ENCODE peak calls at places on chromosomes 13 and 19, in four cellular contexts. H is WTC11, K is H1, C is HepG2. I is an unnamed sample.

GRCh38 chr19:51002542-51003311 is 1.3 kb upstream of the KLK8 start:
- DNase-seq in H (peak; percentile 97), K (peak; percentile 79), C (no peak), I (peak; percentile 99)

GRCh38 chr13:109610517-109610916 is 175.9 kb downstream of the IRS2 start:
- DNase-seq in C (no peak), K (peak; percentile 9), H (peak; percentile 56), I (peak; percentile 12)

GRCh38 chr13:111047326-111047725 is 67.8 kb upstream of the ARHGEF7 start:
- DNase-seq in K (no peak), H (no peak), C (no peak), I (no peak)

GRCh38 chr13:90750021-90750420 is 597.5 kb upstream of the MIR17HG start:
- DNase-seq in K (no peak), H (no peak), C (no peak), I (no peak)

GRCh38 chr13:54875111-54875510 is 1846.5 kb downstream of the OLFM4 start:
- DNase-seq in K (no peak), H (no peak), C (no peak), I (no peak)

GRCh38 chr19:17807731-17808316 is 12.9 kb downstream of the B3GNT3 start:
- DNase-seq in K (no peak), C (no peak), H (no peak), I (no peak)

GRCh38 chr19:8811315-8812172 is 20.6 kb downstream of the ZNF558 start:
- DNase-seq in C (no peak), H (no peak), K (no peak), I (no peak)

GRCh38 chr13:110759710-110760109 is 46.2 kb downstream of the ING1 start:
- DNase-seq in K (no peak), C (no peak), H (no peak), I (no peak)

GRCh38 chr19:14138576-14139265 is 2.3 kb upstream of the ASF1B start:
- DNase-seq in C (no peak), K (no peak), H (no peak), I (no peak)

GRCh38 chr19:13056052-13056660 is 46.5 kb downstream of the LYL1 start:
- DNase-seq in C (no peak), K (no peak), H (peak; percentile 62), I (no peak)

GRCh38 chr19:40139533-40140287 is 49.0 kb upstream of the ZNF780A start:
- DNase-seq in H (no peak), C (peak; percentile 35), K (no peak), I (peak; percentile 56)

DNA sequence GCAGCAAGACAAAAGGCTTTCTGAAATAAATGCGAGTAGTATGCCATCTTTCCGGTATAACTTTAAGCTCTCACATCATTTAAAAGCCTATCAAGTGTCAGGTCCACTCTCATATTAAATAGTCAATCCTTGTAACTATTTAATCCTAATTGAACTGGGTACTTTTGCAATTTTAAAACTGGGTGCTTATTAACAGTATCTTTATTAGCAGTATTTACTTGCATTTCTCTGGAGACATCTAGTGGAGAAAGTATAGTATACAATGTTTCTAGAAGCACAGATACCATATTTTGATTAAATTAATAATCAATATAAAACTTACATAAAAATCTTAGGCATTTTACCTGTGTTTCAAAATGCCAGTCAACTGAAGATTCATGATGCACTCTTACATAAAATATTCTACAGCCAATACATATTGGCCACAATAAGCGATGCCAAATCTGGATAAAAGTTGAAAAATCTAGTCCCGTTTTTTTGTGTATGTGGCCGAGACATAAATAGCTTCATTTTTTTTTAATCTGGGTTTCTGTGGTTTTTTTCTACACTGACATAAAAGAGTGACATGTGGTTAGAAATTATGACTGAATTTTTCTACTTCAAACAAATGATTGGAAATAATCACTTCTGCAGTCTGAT is 4.3 kb upstream of the POSTN start:
- DNase-seq in K (no peak), C (peak; percentile 5), H (no peak), I (no peak)
- TF ChIP-seq CREB1 in K (no peak), C (no peak), H (no peak), I (no peak)

GRCh38 chr13:108082481-108082880 is 132.9 kb downstream of the LIG4 start:
- DNase-seq in K (no peak), H (no peak), C (no peak), I (no peak)
- TF ChIP-seq JUN in K (no peak), H (no peak), C (no peak), I (no peak)

GRCh38 chr19:49244256-49244655 is 80.7 kb downstream of the SLC6A16 start:
- DNase-seq in K (no peak), C (no peak), H (no peak), I (no peak)

GRCh38 chr19:49243726-49244125 is 81.3 kb downstream of the SLC6A16 start:
- DNase-seq in C (no peak), H (no peak), K (no peak), I (no peak)

GRCh38 chr19:49241769-49242168 is 83.2 kb downstream of the SLC6A16 start:
- DNase-seq in K (no peak), C (no peak), H (no peak), I (no peak)

GRCh38 chr19:49243129-49243528 is 81.9 kb downstream of the SLC6A16 start:
- DNase-seq in C (no peak), K (no peak), H (no peak), I (no peak)
- TF ChIP-seq CREB1 in C (no peak), K (no peak), H (no peak), I (no peak)

GRCh38 chr13:113458218-113459065 is 5.2 kb upstream of the ADPRHL1 start:
- DNase-seq in C (peak; percentile 13), H (peak; percentile 42), K (no peak), I (peak; percentile 17)
- TF ChIP-seq JUN in C (no peak), H (no peak), K (no peak), I (no peak)

GRCh38 chr13:94199135-94199534 is 280.3 kb downstream of the DCT start:
- DNase-seq in H (no peak), C (no peak), K (no peak), I (no peak)

GRCh38 chr13:94192576-94192975 is 286.9 kb downstream of the DCT start:
- DNase-seq in C (peak; percentile 30), H (peak; percentile 50), K (no peak), I (no peak)

GRCh38 chr13:94196426-94196825 is 283.1 kb downstream of the DCT start:
- DNase-seq in K (no peak), C (no peak), H (no peak), I (no peak)

GRCh38 chr13:94198666-94199065 is 280.8 kb downstream of the DCT start:
- DNase-seq in C (no peak), H (no peak), K (no peak), I (no peak)

GRCh38 chr13:94195715-94196114 is 283.8 kb downstream of the DCT start:
- DNase-seq in K (no peak), H (no peak), C (no peak), I (no peak)
- TF ChIP-seq CREB1 in K (no peak), H (no peak), C (no peak), I (no peak)

DNA sequence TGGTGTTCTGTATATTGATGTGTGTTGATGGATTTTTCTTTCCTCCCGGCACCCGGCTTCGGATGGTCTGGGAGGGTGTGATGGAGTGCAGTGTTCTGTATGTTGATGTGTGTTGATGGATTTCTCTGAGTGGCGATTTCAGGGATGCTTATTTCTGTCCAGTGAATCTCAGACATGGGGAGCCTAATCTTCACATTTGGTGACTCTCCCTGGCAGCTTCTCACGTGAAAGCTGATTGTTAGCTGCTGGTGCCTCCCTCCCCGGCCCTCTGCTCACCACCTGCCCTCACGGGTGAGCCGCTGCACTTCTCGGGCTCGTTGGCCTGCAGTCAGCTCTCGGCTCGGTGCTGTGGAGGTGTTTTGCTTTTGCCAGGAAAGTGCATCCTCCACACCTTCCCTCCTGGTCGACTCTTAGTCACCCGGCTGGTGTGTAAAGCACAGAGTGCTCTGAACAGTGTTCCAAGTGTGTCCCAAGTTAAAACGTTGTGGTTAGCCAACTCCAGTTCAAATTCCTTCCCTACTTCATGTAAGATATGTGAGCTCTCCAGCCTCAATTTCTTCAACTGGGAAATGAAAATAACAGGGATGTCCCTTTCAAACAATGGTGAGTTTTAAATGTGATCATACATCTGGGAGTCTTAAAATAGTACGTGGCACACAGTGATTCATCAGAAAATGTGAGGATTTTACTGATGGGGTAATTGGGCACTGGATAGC is 54.6 kb downstream of the ATP11A start:
- DNase-seq in H (no peak), K (no peak), C (no peak), I (no peak)
- TF ChIP-seq JUN in H (no peak), K (no peak), C (no peak), I (no peak)

GRCh38 chr13:68584776-68585175 is 1354.6 kb upstream of the PCDH9 start:
- DNase-seq in C (no peak), K (no peak), H (no peak), I (no peak)
- TF ChIP-seq CREB1 in C (no peak), K (no peak), H (no peak), I (no peak)

GRCh38 chr13:89514534-89515312 is 1832.8 kb upstream of the MIR17HG start:
- DNase-seq in C (peak; percentile 50), K (peak; percentile 33), H (peak; percentile 20), I (no peak)
- TF ChIP-seq JUN in C (no peak), K (no peak), H (no peak), I (no peak)

GRCh38 chr13:99737456-99737855 is 234.1 kb downstream of the ZIC5 start:
- DNase-seq in C (no peak), H (no peak), K (no peak), I (no peak)
- TF ChIP-seq CREB1 in C (no peak), H (no peak), K (no peak), I (no peak)